ENCODE peak calls at places on chromosomes 2 and 18, in seven cellular contexts. P is K562, K is HepG2, E is GM12891, L is H1, X is SK-N-SH, S is GM12878. J is an unnamed sample.

GRCh38 chr2:228700638-228701037 is 519.2 kb upstream of the SPHKAP start:
- DNase-seq in S (no peak), E (no peak), X (no peak), K (no peak), P (no peak), L (no peak), J (no peak)

GRCh38 chr18:9688036-9688741 is 19.9 kb upstream of the RAB31 start:
- DNase-seq in X (no peak), P (peak; percentile 69), E (no peak), S (no peak), K (no peak), L (no peak), J (no peak)

GRCh38 chr2:212842544-212843185 is 304.1 kb upstream of the ERBB4 start:
- DNase-seq in E (no peak), K (no peak), X (no peak), L (no peak), P (no peak), S (no peak), J (no peak)

GRCh38 chr2:135586148-135586547 is 54.9 kb downstream of the R3HDM1 start:
- DNase-seq in E (no peak), K (no peak), L (no peak), X (no peak), S (no peak), P (no peak), J (no peak)

GRCh38 chr2:1599301-1600085 is 144.8 kb downstream of the PXDN start:
- DNase-seq in E (no peak), L (no peak), K (no peak), S (no peak), P (no peak), X (no peak), J (no peak)

GRCh38 chr2:19790291-19790690 is 111.5 kb downstream of the TTC32 start:
- DNase-seq in X (no peak), P (no peak), L (no peak), K (no peak), E (no peak), S (no peak), J (no peak)

GRCh38 chr2:198408171-198408570 is 603.8 kb downstream of the PLCL1 start:
- DNase-seq in E (no peak), S (no peak), K (no peak), L (no peak), X (no peak), P (no peak), J (no peak)

GRCh38 chr2:146632707-146633106 is 1212.1 kb upstream of the ACVR2A start:
- DNase-seq in K (no peak), L (no peak), E (no peak), P (no peak), X (no peak), S (no peak), J (no peak)

GRCh38 chr2:24382363-24383021 is 22.2 kb upstream of the ITSN2 start:
- DNase-seq in P (peak; percentile 67), X (peak; percentile 88), K (no peak), S (no peak), E (peak; percentile 44), L (peak; percentile 67), J (peak; percentile 51)

GRCh38 chr2:172249336-172249735 is 146.6 kb upstream of the DLX2 start:
- DNase-seq in E (no peak), P (no peak), K (no peak), L (no peak), S (no peak), X (no peak), J (no peak)

GRCh38 chr18:657311-657997 is at the start of gene TYMS:
- DNase-seq in K (peak; percentile 55), X (peak; percentile 89), P (peak; percentile 83), S (no peak), E (peak; percentile 56), L (peak; percentile 81), J (peak; percentile 60)

GRCh38 chr2:33660416-33661118 is 61.5 kb upstream of the FAM98A start:
- DNase-seq in E (no peak), K (no peak), X (no peak), L (no peak), S (no peak), P (no peak), J (no peak)
- TF ChIP-seq TAF1 in E (no peak), K (no peak), X (no peak), L (no peak), S (no peak), P (no peak), J (no peak)

DNA sequence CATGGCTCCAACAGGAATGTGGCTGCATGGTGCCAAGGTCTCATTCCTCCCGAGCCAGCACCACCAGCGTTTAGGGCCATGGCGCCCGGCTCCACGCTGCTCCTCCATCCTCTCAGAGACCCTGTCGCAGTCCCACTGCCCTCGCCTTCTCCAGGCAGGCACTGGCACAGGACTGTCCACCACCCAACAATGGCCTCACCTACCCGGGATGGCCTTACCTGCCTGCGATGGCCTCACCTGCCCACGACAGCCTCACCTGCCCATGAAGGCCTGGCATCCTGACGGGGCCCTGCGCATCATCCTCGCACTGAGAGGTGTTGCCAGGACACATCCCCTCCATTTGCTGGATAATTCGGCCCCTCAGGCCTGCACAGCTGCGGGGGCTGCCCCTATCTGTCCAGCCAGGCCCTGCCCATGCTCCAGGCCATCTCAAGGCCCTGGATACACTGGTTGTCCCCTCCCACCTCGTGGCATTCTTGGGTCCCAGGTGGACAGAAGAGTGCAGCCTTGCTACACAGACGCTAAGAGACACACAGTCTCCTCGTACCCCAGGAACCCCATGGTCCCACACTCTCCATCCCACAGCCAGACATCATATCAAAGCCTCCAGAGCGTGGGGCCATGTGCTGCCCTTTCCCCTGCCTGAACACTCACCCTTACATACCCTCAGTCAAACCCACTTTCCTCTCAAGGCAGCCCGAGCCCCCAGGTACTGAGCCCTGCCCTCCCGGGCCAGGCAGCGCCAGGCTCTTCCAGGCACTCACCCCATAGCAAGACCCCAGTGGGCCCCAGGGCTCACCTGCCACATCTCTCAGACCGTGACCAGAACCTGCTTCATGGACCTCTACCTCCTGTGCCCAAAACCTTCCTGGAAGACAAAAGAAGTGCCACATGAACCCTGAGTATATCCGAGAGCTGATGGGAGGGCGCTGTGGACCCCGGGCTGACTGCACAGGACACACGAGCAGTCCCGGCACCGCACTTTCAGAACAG is 268.6 kb downstream of the EIPR1 start:
- DNase-seq in K (no peak), L (peak; percentile 41), S (no peak), X (no peak), P (no peak), E (no peak), J (no peak)
- TF ChIP-seq TAF1 in K (no peak), L (no peak), S (no peak), X (no peak), P (no peak), E (no peak), J (no peak)

DNA sequence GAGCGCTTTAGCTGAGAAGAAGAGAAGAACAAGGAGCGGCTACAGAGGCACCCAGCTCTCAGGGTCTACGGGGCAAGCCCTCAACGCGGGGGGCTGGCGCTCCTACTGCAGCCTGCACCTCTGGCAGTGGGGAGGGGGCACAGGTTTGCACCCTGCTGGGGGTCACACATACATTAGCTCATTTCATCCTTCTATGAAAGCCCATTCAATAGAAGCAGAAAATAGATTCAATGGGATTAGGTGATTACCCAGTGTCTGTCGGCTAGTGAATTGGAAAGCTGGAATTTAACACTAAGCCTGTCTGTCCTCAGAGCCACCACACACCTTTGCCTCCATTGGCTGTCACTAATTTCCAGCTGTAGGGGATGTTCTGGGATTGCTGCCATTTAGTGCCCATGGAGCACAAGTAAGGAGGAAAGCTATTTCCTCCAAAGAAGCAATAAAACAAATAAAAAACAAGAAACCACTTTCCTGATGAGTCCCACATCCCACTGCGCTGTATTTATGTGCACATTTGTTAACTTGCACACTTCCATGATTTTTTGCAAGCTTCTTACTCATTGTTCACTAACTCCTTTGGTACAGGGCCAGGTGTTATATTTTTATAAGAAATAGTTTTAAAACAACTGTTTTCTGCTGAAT is 319.6 kb upstream of the REV1 start:
- DNase-seq in L (no peak), X (no peak), S (no peak), P (no peak), K (no peak), E (no peak), J (no peak)
- TF ChIP-seq TAF1 in L (no peak), X (no peak), S (no peak), P (no peak), K (no peak), E (no peak), J (no peak)

GRCh38 chr18:36534154-36534688 is 236.7 kb downstream of the FHOD3 start:
- DNase-seq in E (no peak), X (no peak), K (no peak), S (no peak), P (no peak), L (no peak), J (no peak)

GRCh38 chr18:36531636-36532035 is 234.1 kb downstream of the FHOD3 start:
- DNase-seq in P (no peak), X (no peak), S (no peak), K (no peak), L (no peak), E (no peak), J (no peak)

GRCh38 chr18:36532394-36532793 is 234.9 kb downstream of the FHOD3 start:
- DNase-seq in K (no peak), E (no peak), X (no peak), S (no peak), L (no peak), P (no peak), J (no peak)

GRCh38 chr18:36533446-36534153 is 236.1 kb downstream of the FHOD3 start:
- DNase-seq in K (no peak), L (no peak), X (no peak), S (no peak), E (no peak), P (no peak), J (no peak)

DNA sequence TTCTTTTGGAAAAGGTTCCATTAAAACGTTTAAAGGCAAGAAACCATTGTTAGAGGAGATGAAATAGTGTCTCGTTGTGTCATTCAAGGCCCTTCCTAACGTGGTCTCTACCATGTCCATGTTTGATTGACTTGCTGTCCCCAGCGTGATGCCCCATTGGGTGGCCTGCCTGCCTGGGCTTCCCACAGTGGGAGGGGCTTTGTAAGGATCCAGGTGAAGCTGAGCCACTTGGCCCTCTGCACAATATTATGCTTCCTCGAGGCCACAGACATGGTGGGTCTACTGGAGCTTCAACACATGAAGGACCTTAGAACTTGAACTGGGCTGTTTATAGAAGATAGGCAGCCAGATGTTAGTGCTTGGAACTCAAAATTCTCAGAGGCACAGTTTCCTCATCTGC is 235.3 kb downstream of the FHOD3 start:
- DNase-seq in L (no peak), P (no peak), K (no peak), S (no peak), X (no peak), E (no peak), J (no peak)
- TF ChIP-seq TAF1 in L (no peak), P (no peak), K (no peak), S (no peak), X (no peak), E (no peak), J (no peak)

GRCh38 chr2:84959045-84959493 is 11.9 kb upstream of the KCMF1 start:
- DNase-seq in P (no peak), K (no peak), E (no peak), L (no peak), X (no peak), S (no peak), J (no peak)
- TF ChIP-seq TAF1 in P (no peak), K (no peak), E (no peak), L (peak; percentile 19), X (no peak), S (no peak), J (no peak)

DNA sequence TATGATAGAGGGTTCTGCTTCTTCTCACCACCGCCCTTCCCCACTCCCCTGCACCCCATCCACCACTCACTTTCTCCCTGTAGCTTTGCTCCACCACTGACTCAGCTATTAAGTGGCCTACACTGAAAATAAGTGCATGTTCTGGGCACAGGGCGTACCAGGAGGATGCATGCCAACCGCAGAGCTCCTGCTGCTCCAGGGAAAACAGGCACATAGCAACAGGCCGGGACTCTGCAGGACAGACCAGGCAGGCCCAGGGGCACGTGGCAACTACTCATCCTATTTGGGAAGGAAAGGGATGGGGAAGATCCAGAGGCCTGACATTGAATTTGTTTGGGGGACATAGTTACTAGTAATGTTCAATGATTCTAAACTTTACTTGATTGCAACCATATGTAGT is 28.4 kb downstream of the ARL4C start:
- DNase-seq in P (no peak), E (no peak), K (no peak), L (no peak), X (peak; percentile 66), S (no peak), J (no peak)
- TF ChIP-seq TAF1 in P (no peak), E (no peak), K (no peak), L (no peak), X (no peak), S (no peak), J (no peak)